ENCODE peak calls at places on chromosomes 6 and 20, in five cellular contexts. Q is globus pallidus; S is stimulated activated naive CD8-positive, alpha-beta T cell treated with anti-CD3 and anti-CD28 coated beads, Interleukin-15, amount 100 ng/mL, for 72 hours; B is CD8-positive, alpha-beta memory T cell; M is activated T-cell treated with anti-CD3 and anti-CD28 coated beads for 24 hours. U is an unnamed sample.

GRCh38 chr6:160979063-160979708 is 12.4 kb upstream of the MAP3K4 start:
- DNase-seq in B (no peak), M (no peak), Q (no peak), S (no peak), U (no peak)

GRCh38 chr6:151389640-151390275 is 1.6 kb downstream of the ZBTB2 start:
- DNase-seq in Q (peak; percentile 79), B (no peak), S (no peak), M (no peak), U (peak; percentile 87)

GRCh38 chr20:34989670-34990069 is 34.0 kb downstream of the MYH7B start:
- DNase-seq in Q (no peak), S (no peak), B (no peak), M (no peak), U (no peak)

GRCh38 chr20:49572857-49573256 is 4.9 kb upstream of the PTGIS start:
- DNase-seq in M (no peak), Q (no peak), B (no peak), S (no peak), U (no peak)

GRCh38 chr6:8794420-8794819 is 359.1 kb upstream of the SLC35B3 start:
- DNase-seq in B (no peak), M (no peak), Q (no peak), S (no peak), U (no peak)

GRCh38 chr20:58140787-58141396 is 87.6 kb downstream of the ANKRD60 start:
- DNase-seq in Q (peak; percentile 20), S (no peak), M (no peak), B (no peak), U (no peak)

GRCh38 chr6:7106752-7107577 is 796 bp upstream of the RREB1 start:
- DNase-seq in S (peak; percentile 66), B (peak; percentile 55), M (peak; percentile 51), Q (no peak), U (no peak)

GRCh38 chr6:151205971-151206600 is 33.7 kb upstream of the AKAP12 start:
- DNase-seq in S (no peak), M (no peak), Q (no peak), B (no peak), U (no peak)

GRCh38 chr20:18052856-18053255 is 4.9 kb downstream of the OVOL2 start:
- DNase-seq in B (no peak), S (no peak), M (no peak), Q (no peak), U (no peak)

GRCh38 chr6:113361014-113361645 is 496.0 kb upstream of the MARCKS start:
- DNase-seq in Q (no peak), M (no peak), B (no peak), S (no peak), U (no peak)

GRCh38 chr6:24621626-24622360 is 24.2 kb downstream of the KIAA0319 start:
- DNase-seq in S (no peak), Q (no peak), B (no peak), M (no peak), U (no peak)

GRCh38 chr20:23445596-23446217 is 6.2 kb downstream of the CSTL1 start:
- DNase-seq in Q (no peak), B (no peak), S (no peak), M (no peak), U (no peak)

GRCh38 chr6:29671026-29671425 is 9.9 kb downstream of the ZFP57 start:
- DNase-seq in M (no peak), B (no peak), Q (no peak), S (no peak), U (no peak)

GRCh38 chr20:38127011-38127621 is 38.0 kb downstream of the TGM2 start:
- DNase-seq in S (no peak), B (no peak), M (no peak), Q (no peak), U (no peak)

GRCh38 chr6:127191716-127192115 is 73.2 kb downstream of the RSPO3 start:
- DNase-seq in M (no peak), S (no peak), B (no peak), Q (no peak), U (no peak)

GRCh38 chr6:83442752-83443151 is 11.9 kb upstream of the ME1 start:
- DNase-seq in S (no peak), B (no peak), M (no peak), Q (no peak), U (no peak)

GRCh38 chr6:56002336-56002735 is 126.9 kb upstream of the BMP5 start:
- DNase-seq in B (no peak), M (no peak), Q (no peak), S (no peak), U (no peak)

GRCh38 chr6:69338431-69339162 is 458.2 kb downstream of the LMBRD1 start:
- DNase-seq in M (no peak), Q (no peak), B (no peak), S (no peak), U (no peak)

GRCh38 chr20:51404297-51405060 is 138.0 kb downstream of the NFATC2 start:
- DNase-seq in B (peak; percentile 86), S (peak; percentile 63), Q (no peak), M (peak; percentile 76), U (no peak)

GRCh38 chr6:3390698-3391097 is 66.2 kb downstream of the SLC22A23 start:
- DNase-seq in M (no peak), B (no peak), Q (peak; percentile 74), S (no peak), U (peak; percentile 83)

GRCh38 chr6:33817520-33817919 is 13.7 kb upstream of the MLN start:
- DNase-seq in S (no peak), M (no peak), B (no peak), Q (no peak), U (no peak)

GRCh38 chr6:37060195-37060559 is 54.7 kb downstream of the FGD2 start:
- DNase-seq in B (no peak), Q (no peak), M (no peak), S (no peak), U (no peak)

U was measured in ascending aorta.